ENCODE peak calls at places on chromosomes 11 and 22, in nine cellular contexts. I is glomerular endothelial cell; R is GM23338; Q is stimulated activated CD8-positive, alpha-beta memory T cell treated with anti-CD3 and anti-CD28 coated beads, Interleukin-2, amount 100 ng/mL, for 48 hours; O is HS-27A; P is GM12865; L is retina; A is effector CD4-positive, alpha-beta T cell; T is spleen. E is an unnamed sample.

GRCh38 chr11:32266611-32267010 is 168.7 kb downstream of the WT1 start:
- DNase-seq in Q (no peak), R (no peak), O (no peak), T (no peak), I (no peak), P (no peak), A (no peak), L (no peak), E (no peak)

GRCh38 chr11:36153581-36153980 is 135.6 kb downstream of the COMMD9 start:
- DNase-seq in O (no peak), A (no peak), R (peak; percentile 61), T (no peak), I (no peak), P (no peak), Q (no peak), L (no peak), E (no peak)

GRCh38 chr22:16717699-16718558 is 107.3 kb downstream of the XKR3 start:
- DNase-seq in I (no peak), T (peak; percentile 59), A (no peak), R (peak; percentile 59), O (no peak), P (no peak), Q (no peak), L (peak; percentile 74), E (no peak)

GRCh38 chr11:45982656-45983470 is 60.4 kb downstream of the LARGE2 start:
- DNase-seq in R (peak; percentile 90), I (no peak), L (peak; percentile 50), O (no peak), T (no peak), A (no peak), P (no peak), Q (peak; percentile 18), E (peak; percentile 67)

GRCh38 chr11:27557223-27557622 is 50.7 kb upstream of the LIN7C start:
- DNase-seq in L (no peak), A (no peak), O (no peak), P (no peak), I (no peak), Q (no peak), T (no peak), R (no peak), E (no peak)

GRCh38 chr22:49957826-49958461 is 2.6 kb upstream of the PIM3 start:
- DNase-seq in O (no peak), Q (no peak), L (no peak), P (no peak), I (no peak), T (peak; percentile 77), A (no peak), R (no peak), E (no peak)

GRCh38 chr11:100855466-100856067 is 168.5 kb downstream of the ARHGAP42 start:
- DNase-seq in I (peak; percentile 27), L (no peak), O (no peak), P (peak; percentile 50), T (no peak), A (no peak), Q (no peak), R (peak; percentile 81), E (no peak)

GRCh38 chr11:107591446-107592236 is 694 bp downstream of the ELMOD1 start:
- DNase-seq in L (peak; percentile 89), I (no peak), O (no peak), Q (no peak), R (peak; percentile 62), A (no peak), T (no peak), P (peak; percentile 6), E (no peak)

GRCh38 chr11:77193167-77193566 is 65.1 kb downstream of the MYO7A start:
- DNase-seq in P (no peak), Q (no peak), T (no peak), I (no peak), L (no peak), R (no peak), A (no peak), O (no peak), E (no peak)

GRCh38 chr22:28999510-29000224 is 62.0 kb downstream of the C22orf31 start:
- DNase-seq in T (no peak), I (no peak), O (no peak), A (no peak), L (no peak), P (no peak), R (no peak), Q (no peak), E (no peak)

GRCh38 chr11:58782066-58782465 is 50.3 kb upstream of the GLYAT start:
- DNase-seq in P (no peak), Q (no peak), I (no peak), O (no peak), R (no peak), L (no peak), A (no peak), T (no peak), E (no peak)

GRCh38 chr22:26903030-26903856 is 245.9 kb downstream of the MIAT start:
- DNase-seq in A (no peak), L (peak; percentile 54), I (no peak), O (no peak), P (no peak), T (no peak), Q (no peak), R (peak; percentile 59), E (no peak)

GRCh38 chr11:33889821-33890378 is 2.0 kb downstream of the LMO2 start:
- DNase-seq in A (no peak), R (no peak), Q (no peak), T (no peak), L (no peak), P (no peak), O (no peak), I (no peak), E (no peak)

GRCh38 chr22:24471570-24471969 is 23.6 kb upstream of the UPB1 start:
- DNase-seq in T (no peak), A (no peak), P (no peak), O (peak; percentile 34), I (no peak), R (no peak), L (no peak), Q (no peak), E (no peak)

GRCh38 chr22:41057076-41057475 is 35.3 kb upstream of the EP300 start:
- DNase-seq in Q (no peak), I (no peak), A (no peak), R (no peak), L (no peak), T (no peak), O (no peak), P (no peak), E (no peak)

GRCh38 chr11:134120921-134121526 is 52.2 kb downstream of the JAM3 start:
- DNase-seq in I (no peak), A (no peak), L (peak; percentile 36), Q (no peak), R (no peak), T (no peak), P (no peak), O (no peak), E (no peak)

GRCh38 chr22:26949193-26949592 is 291.8 kb downstream of the MIAT start:
- DNase-seq in O (peak; percentile 12), P (peak; percentile 12), R (peak; percentile 44), L (no peak), T (no peak), I (no peak), A (no peak), Q (no peak), E (peak; percentile 7)

GRCh38 chr22:26196657-26197056 is 27.4 kb downstream of the SEZ6L start:
- DNase-seq in Q (no peak), I (no peak), T (no peak), R (no peak), A (no peak), O (no peak), P (no peak), L (no peak), E (no peak)

GRCh38 chr22:23836281-23836680 is 2.5 kb downstream of the DERL3 start:
- DNase-seq in L (no peak), T (peak; percentile 73), A (no peak), P (no peak), R (no peak), Q (no peak), I (no peak), O (no peak), E (no peak)

GRCh38 chr11:35491231-35491871 is 34.1 kb downstream of the PAMR1 start:
- DNase-seq in A (no peak), P (no peak), Q (no peak), L (no peak), T (no peak), O (peak; percentile 90), I (no peak), R (no peak), E (peak; percentile 62)

GRCh38 chr11:118691926-118692830 is 12.7 kb upstream of the TREH start:
- DNase-seq in Q (peak; percentile 65), L (no peak), I (no peak), P (peak; percentile 91), A (peak; percentile 55), R (no peak), O (no peak), T (peak; percentile 80), E (no peak)

GRCh38 chr11:65899356-65900124 is 648 bp downstream of the FOSL1 start:
- DNase-seq in O (no peak), I (no peak), Q (peak; percentile 77), T (peak; percentile 92), P (peak; percentile 70), L (peak; percentile 60), A (peak; percentile 46), R (peak; percentile 67), E (no peak)

GRCh38 chr11:66068923-66069714 is 953 bp upstream of the PACS1 start:
- DNase-seq in I (no peak), A (no peak), P (peak; percentile 86), L (no peak), R (peak; percentile 92), O (no peak), T (peak; percentile 85), Q (no peak), E (peak; percentile 49)

GRCh38 chr11:69799582-69799981 is 19.6 kb downstream of the FGF3 start:
- DNase-seq in T (no peak), I (peak; percentile 2), R (peak; percentile 85), L (no peak), Q (no peak), A (no peak), O (no peak), P (peak; percentile 20), E (no peak)

GRCh38 chr11:76314741-76315090 is 66.2 kb downstream of the THAP12 start:
- DNase-seq in I (no peak), A (no peak), R (no peak), L (no peak), P (no peak), O (no peak), Q (no peak), T (no peak), E (no peak)

GRCh38 chr22:31089101-31090100 is 8.3 kb downstream of the SMTN start:
- DNase-seq in Q (no peak), P (peak; percentile 58), L (peak; percentile 68), I (no peak), R (peak; percentile 59), O (no peak), A (peak; percentile 20), T (peak; percentile 87), E (no peak)

GRCh38 chr11:19827399-19828135 is 114.9 kb downstream of the NAV2 start:
- DNase-seq in R (peak; percentile 82), P (no peak), O (no peak), T (no peak), A (no peak), I (no peak), L (no peak), Q (no peak), E (no peak)

GRCh38 chr11:72233773-72234513 is 9.4 kb downstream of the INPPL1 start:
- DNase-seq in L (no peak), P (no peak), A (no peak), I (no peak), O (no peak), T (peak; percentile 53), Q (no peak), R (no peak), E (no peak)

GRCh38 chr11:113474362-113475159 is 637 bp downstream of the DRD2 start:
- DNase-seq in L (peak; percentile 90), P (peak; percentile 31), R (peak; percentile 98), Q (peak; percentile 37), I (peak; percentile 27), O (no peak), T (no peak), A (peak; percentile 11), E (peak; percentile 20)

GRCh38 chr11:19183641-19184040 is 18.1 kb downstream of the CSRP3 start:
- DNase-seq in L (no peak), I (no peak), Q (no peak), O (no peak), P (no peak), T (no peak), R (no peak), A (no peak), E (no peak)

E was measured in retinal pigment epithelial cell.